ENCODE peak calls at places on chromosomes 6 and 20, in six cellular contexts. R is T-helper 2 cell; X is GM12865; Q is activated CD4-positive, alpha-beta T cell treated with anti-CD3 and anti-CD28 coated beads for 36 hours; C is NCI-H146; P is AML-193. T is an unnamed sample.

GRCh38 chr6:706161-706560 is 13.2 kb upstream of the EXOC2 start:
- DNase-seq in P (no peak), R (no peak), C (no peak), Q (no peak), X (no peak), T (no peak)

GRCh38 chr6:122997541-122998150 is 1.6 kb downstream of the CLVS2 start:
- DNase-seq in P (no peak), X (no peak), Q (no peak), C (peak), R (no peak), T (no peak)

GRCh38 chr20:17226410-17227198 is at the start of gene PCSK2:
- DNase-seq in P (no peak), C (peak), Q (peak), R (no peak), X (no peak), T (peak)

GRCh38 chr6:82248233-82248735 is 740 bp upstream of the IBTK start:
- DNase-seq in C (peak), R (no peak), P (peak), Q (peak), X (peak), T (peak)

GRCh38 chr20:53904261-53904660 is 166.1 kb downstream of the BCAS1 start:
- DNase-seq in Q (no peak), P (no peak), R (no peak), X (no peak), C (no peak), T (no peak)

GRCh38 chr20:64167676-64168075 is 3.4 kb downstream of the MYT1 start:
- DNase-seq in P (no peak), C (no peak), Q (no peak), X (no peak), R (no peak), T (no peak)

GRCh38 chr6:112384511-112384910 is 37.4 kb downstream of the RFPL4B start:
- DNase-seq in R (no peak), Q (no peak), P (no peak), X (no peak), C (no peak), T (no peak)

GRCh38 chr6:169722362-169723199 is 1.7 kb downstream of the PHF10 start:
- DNase-seq in R (no peak), X (peak), C (peak), P (peak), Q (peak), T (peak)

GRCh38 chr20:53716385-53716784 is 122.7 kb upstream of the ZNF217 start:
- DNase-seq in P (peak), R (no peak), X (no peak), Q (no peak), C (no peak), T (no peak)